ENCODE peak calls at places on chromosomes 5 and 9, in five cellular contexts. One of them, this sample, is unnamed.

GRCh38 chr9:79572891-79573696 is 1.3 kb downstream of the TLE4 start:
- DNase-seq in NCI-H1105 treated with DMSO at 0.1 percent for 48 hours: no peak
- DNase-seq in trophoblast cell: peak
- DNase-seq in head of caudate nucleus: no peak
- DNase-seq in mammary epithelial cell: peak
- DNase-seq in this sample: no peak

GRCh38 chr5:135063511-135064234 is 29.6 kb upstream of the PITX1 start:
- DNase-seq in NCI-H1105 treated with DMSO at 0.1 percent for 48 hours: no peak
- DNase-seq in head of caudate nucleus: no peak
- DNase-seq in mammary epithelial cell: no peak
- DNase-seq in trophoblast cell: no peak
- DNase-seq in this sample: no peak

GRCh38 chr5:29309359-29309758 is 1884.1 kb upstream of the CDH6 start:
- DNase-seq in trophoblast cell: no peak
- DNase-seq in NCI-H1105 treated with DMSO at 0.1 percent for 48 hours: no peak
- DNase-seq in head of caudate nucleus: no peak
- DNase-seq in mammary epithelial cell: no peak
- DNase-seq in this sample: no peak

GRCh38 chr5:61790678-61791077 is 458.6 kb downstream of the ZSWIM6 start:
- DNase-seq in trophoblast cell: peak
- DNase-seq in mammary epithelial cell: peak
- DNase-seq in head of caudate nucleus: no peak
- DNase-seq in NCI-H1105 treated with DMSO at 0.1 percent for 48 hours: no peak
- DNase-seq in this sample: no peak

GRCh38 chr9:105333076-105333475 is 88.6 kb downstream of the SLC44A1 start:
- DNase-seq in head of caudate nucleus: no peak
- DNase-seq in trophoblast cell: no peak
- DNase-seq in mammary epithelial cell: no peak
- DNase-seq in NCI-H1105 treated with DMSO at 0.1 percent for 48 hours: no peak
- DNase-seq in this sample: no peak

GRCh38 chr5:175517824-175518450 is 39.6 kb downstream of the SFXN1 start:
- DNase-seq in trophoblast cell: peak
- DNase-seq in NCI-H1105 treated with DMSO at 0.1 percent for 48 hours: no peak
- DNase-seq in mammary epithelial cell: peak
- DNase-seq in head of caudate nucleus: no peak
- DNase-seq in this sample: peak

GRCh38 chr5:154286557-154286956 is 96.0 kb downstream of the GALNT10 start:
- DNase-seq in trophoblast cell: no peak
- DNase-seq in NCI-H1105 treated with DMSO at 0.1 percent for 48 hours: no peak
- DNase-seq in mammary epithelial cell: no peak
- DNase-seq in head of caudate nucleus: no peak
- DNase-seq in this sample: no peak

GRCh38 chr9:112325127-112325526 is 8.3 kb downstream of the PTBP3 start:
- DNase-seq in head of caudate nucleus: no peak
- DNase-seq in trophoblast cell: peak
- DNase-seq in mammary epithelial cell: no peak
- DNase-seq in NCI-H1105 treated with DMSO at 0.1 percent for 48 hours: no peak
- DNase-seq in this sample: no peak

GRCh38 chr9:21576331-21577189 is 94.4 kb upstream of the IFNE start:
- DNase-seq in head of caudate nucleus: no peak
- DNase-seq in trophoblast cell: peak
- DNase-seq in mammary epithelial cell: peak
- DNase-seq in NCI-H1105 treated with DMSO at 0.1 percent for 48 hours: no peak
- DNase-seq in this sample: peak

GRCh38 chr5:36374275-36374862 is 72.7 kb upstream of the RANBP3L start:
- DNase-seq in trophoblast cell: no peak
- DNase-seq in head of caudate nucleus: no peak
- DNase-seq in NCI-H1105 treated with DMSO at 0.1 percent for 48 hours: no peak
- DNase-seq in mammary epithelial cell: peak
- DNase-seq in this sample: no peak

GRCh38 chr5:149356391-149356790 is 1.5 kb upstream of the PCYOX1L start:
- DNase-seq in head of caudate nucleus: no peak
- DNase-seq in NCI-H1105 treated with DMSO at 0.1 percent for 48 hours: no peak
- DNase-seq in trophoblast cell: no peak
- DNase-seq in mammary epithelial cell: peak
- DNase-seq in this sample: no peak

GRCh38 chr9:98504883-98505282 is 203.9 kb downstream of the GABBR2 start:
- DNase-seq in mammary epithelial cell: no peak
- DNase-seq in trophoblast cell: no peak
- DNase-seq in head of caudate nucleus: no peak
- DNase-seq in NCI-H1105 treated with DMSO at 0.1 percent for 48 hours: peak
- DNase-seq in this sample: no peak

GRCh38 chr9:134025606-134026541 is 593 bp downstream of the BRD3OS start:
- DNase-seq in NCI-H1105 treated with DMSO at 0.1 percent for 48 hours: peak
- DNase-seq in mammary epithelial cell: peak
- DNase-seq in trophoblast cell: peak
- DNase-seq in head of caudate nucleus: no peak
- DNase-seq in this sample: peak

GRCh38 chr5:79493596-79494343 is 20.2 kb downstream of the HOMER1 start:
- DNase-seq in NCI-H1105 treated with DMSO at 0.1 percent for 48 hours: no peak
- DNase-seq in head of caudate nucleus: no peak
- DNase-seq in trophoblast cell: no peak
- DNase-seq in mammary epithelial cell: no peak
- DNase-seq in this sample: no peak

GRCh38 chr9:35771524-35771923 is 17.4 kb upstream of the MSMP start:
- DNase-seq in head of caudate nucleus: no peak
- DNase-seq in trophoblast cell: no peak
- DNase-seq in mammary epithelial cell: peak
- DNase-seq in NCI-H1105 treated with DMSO at 0.1 percent for 48 hours: peak
- DNase-seq in this sample: no peak

GRCh38 chr5:9174446-9174845 is 371.4 kb downstream of the SEMA5A start:
- DNase-seq in trophoblast cell: no peak
- DNase-seq in NCI-H1105 treated with DMSO at 0.1 percent for 48 hours: no peak
- DNase-seq in mammary epithelial cell: no peak
- DNase-seq in head of caudate nucleus: no peak
- DNase-seq in this sample: no peak

GRCh38 chr5:115627295-115627825 is 1.5 kb upstream of the TMED7 start:
- DNase-seq in head of caudate nucleus: no peak
- DNase-seq in NCI-H1105 treated with DMSO at 0.1 percent for 48 hours: no peak
- DNase-seq in mammary epithelial cell: no peak
- DNase-seq in trophoblast cell: no peak
- DNase-seq in this sample: no peak

GRCh38 chr5:145941677-145942130 is 5.3 kb downstream of the SH3RF2 start:
- DNase-seq in mammary epithelial cell: peak
- DNase-seq in NCI-H1105 treated with DMSO at 0.1 percent for 48 hours: no peak
- DNase-seq in head of caudate nucleus: no peak
- DNase-seq in trophoblast cell: no peak
- DNase-seq in this sample: no peak

GRCh38 chr5:83388608-83389007 is 82.9 kb upstream of the VCAN start:
- DNase-seq in NCI-H1105 treated with DMSO at 0.1 percent for 48 hours: no peak
- DNase-seq in mammary epithelial cell: no peak
- DNase-seq in trophoblast cell: no peak
- DNase-seq in head of caudate nucleus: no peak
- DNase-seq in this sample: no peak

GRCh38 chr9:75185585-75186170 is 97.4 kb downstream of the OSTF1 start:
- DNase-seq in mammary epithelial cell: no peak
- DNase-seq in NCI-H1105 treated with DMSO at 0.1 percent for 48 hours: peak
- DNase-seq in head of caudate nucleus: no peak
- DNase-seq in trophoblast cell: peak
- DNase-seq in this sample: no peak

GRCh38 chr5:141906972-141907371 is 16.7 kb upstream of the DELE1 start:
- DNase-seq in NCI-H1105 treated with DMSO at 0.1 percent for 48 hours: no peak
- DNase-seq in head of caudate nucleus: no peak
- DNase-seq in trophoblast cell: no peak
- DNase-seq in mammary epithelial cell: no peak
- DNase-seq in this sample: no peak

GRCh38 chr9:92666236-92666635 is 3.7 kb downstream of the IPPK start:
- DNase-seq in head of caudate nucleus: no peak
- DNase-seq in trophoblast cell: no peak
- DNase-seq in NCI-H1105 treated with DMSO at 0.1 percent for 48 hours: no peak
- DNase-seq in mammary epithelial cell: no peak
- DNase-seq in this sample: no peak

GRCh38 chr5:115168829-115169391 is 798 bp downstream of the TRIM36 start:
- DNase-seq in NCI-H1105 treated with DMSO at 0.1 percent for 48 hours: peak
- DNase-seq in trophoblast cell: peak
- DNase-seq in head of caudate nucleus: no peak
- DNase-seq in mammary epithelial cell: peak
- DNase-seq in this sample: no peak

This sample was measured in HFF-Myc.